ENCODE peak calls at places on chromosomes 12 and 14, in eight cellular contexts. O, J, B, L, C, N, K and E are unnamed samples.

GRCh38 chr12:123223241-123223668 is 9.7 kb downstream of the MPHOSPH9 start:
- DNase-seq in O (no peak), J (peak), B (no peak), L (no peak), C (peak), N (no peak), K (no peak), E (no peak)

GRCh38 chr12:18863769-18864500 is 126.0 kb downstream of the CAPZA3 start:
- DNase-seq in O (no peak), J (no peak), B (no peak), L (no peak), C (no peak), N (no peak), K (no peak), E (no peak)

GRCh38 chr14:56874375-56874774 is 64.1 kb upstream of the OTX2 start:
- DNase-seq in O (no peak), J (no peak), B (no peak), L (peak), C (no peak), N (no peak), K (peak), E (no peak)

GRCh38 chr14:91464615-91465205 is 45.4 kb downstream of the PPP4R3A start:
- DNase-seq in O (no peak), J (no peak), B (no peak), L (no peak), C (no peak), N (no peak), K (no peak), E (no peak)

GRCh38 chr12:87806310-87806709 is 222.9 kb downstream of the C12orf50 start:
- DNase-seq in O (no peak), J (no peak), B (no peak), L (no peak), C (no peak), N (no peak), K (no peak), E (no peak)

GRCh38 chr12:116406529-116406928 is 129.0 kb upstream of the MED13L start:
- DNase-seq in O (peak), J (no peak), B (peak), L (no peak), C (no peak), N (peak), K (peak), E (peak)

GRCh38 chr14:33052899-33053400 is 114.3 kb downstream of the NPAS3 start:
- DNase-seq in O (no peak), J (no peak), B (no peak), L (no peak), C (no peak), N (no peak), K (no peak), E (no peak)

GRCh38 chr12:34343345-34343744 is 321.0 kb downstream of the ALG10 start:
- DNase-seq in O (no peak), J (no peak), B (no peak), L (no peak), C (no peak), N (no peak), K (no peak), E (no peak)

GRCh38 chr12:101670007-101670671 is 27.3 kb upstream of the CHPT1 start:
- DNase-seq in O (no peak), J (no peak), B (no peak), L (peak), C (peak), N (no peak), K (no peak), E (peak)

GRCh38 chr14:22469541-22470303 is 119.3 kb downstream of the DAD1 start:
- DNase-seq in O (no peak), J (no peak), B (no peak), L (no peak), C (no peak), N (no peak), K (no peak), E (no peak)

GRCh38 chr12:8914716-8915526 is 612 bp downstream of the PHC1 start:
- DNase-seq in O (peak), J (peak), B (peak), L (peak), C (peak), N (no peak), K (peak), E (peak)